ENCODE peak calls at places on chromosome 12, in seven cellular contexts. H is A549, S is adipocyte, C is SK-N-MC, M is AG04449, F is fibroblast of pulmonary artery, U is astrocyte of the spinal cord. J is an unnamed sample.
A peak's percentile ranks its signal among the peaks of the same experiment; 100 is the strongest.

GRCh38 chr12:4899361-4899760 is 10.3 kb upstream of the KCNA1 start:
- DNase-seq in H (no peak), S (no peak), C (no peak), M (no peak), F (no peak), U (no peak), J (no peak)

GRCh38 chr12:121823727-121824115 is 19.9 kb downstream of the SETD1B start:
- DNase-seq in H (no peak), S (no peak), C (no peak), M (no peak), F (no peak), U (no peak), J (no peak)

GRCh38 chr12:131108171-131108955 is 154.7 kb downstream of the ADGRD1 start:
- DNase-seq in H (peak; percentile 24), S (no peak), C (no peak), M (no peak), F (no peak), U (no peak), J (no peak)

GRCh38 chr12:46370792-46371717 is 1.5 kb downstream of the SLC38A2 start:
- DNase-seq in H (peak; percentile 88), S (peak; percentile 93), C (no peak), M (no peak), F (peak; percentile 88), U (peak; percentile 90), J (no peak)

GRCh38 chr12:47885012-47885501 is 19.7 kb downstream of the VDR start:
- DNase-seq in H (no peak), S (no peak), C (no peak), M (no peak), F (no peak), U (no peak), J (no peak)

GRCh38 chr12:65614259-65614658 is 210.0 kb upstream of the HMGA2 start:
- DNase-seq in H (no peak), S (no peak), C (no peak), M (no peak), F (no peak), U (no peak), J (no peak)

GRCh38 chr12:96948782-96949181 is 41.7 kb downstream of the NEDD1 start:
- DNase-seq in H (no peak), S (no peak), C (no peak), M (no peak), F (no peak), U (no peak), J (no peak)

GRCh38 chr12:127628655-127629054 is 638.3 kb upstream of the TMEM132C start:
- DNase-seq in H (no peak), S (peak; percentile 40), C (no peak), M (peak; percentile 82), F (no peak), U (peak; percentile 77), J (no peak)

GRCh38 chr12:23083267-23083666 is 458.3 kb downstream of the ETNK1 start:
- DNase-seq in H (peak; percentile 2), S (no peak), C (no peak), M (no peak), F (peak; percentile 46), U (peak; percentile 86), J (no peak)

GRCh38 chr12:118188690-118189371 is 52.9 kb downstream of the PEBP1 start:
- DNase-seq in H (no peak), S (peak; percentile 23), C (no peak), M (no peak), F (peak; percentile 73), U (peak; percentile 69), J (no peak)

GRCh38 chr12:114213055-114213561 is 192.8 kb downstream of the TBX5 start:
- DNase-seq in H (peak; percentile 17), S (no peak), C (no peak), M (no peak), F (no peak), U (no peak), J (no peak)

GRCh38 chr12:105083551-105084105 is 630 bp downstream of the ALDH1L2 start:
- DNase-seq in H (peak; percentile 58), S (peak; percentile 93), C (no peak), M (no peak), F (peak; percentile 77), U (peak; percentile 70), J (no peak)

GRCh38 chr12:101782544-101782855 is 43.2 kb upstream of the SYCP3 start:
- DNase-seq in H (no peak), S (no peak), C (no peak), M (peak; percentile 12), F (peak; percentile 24), U (peak; percentile 53), J (no peak)

GRCh38 chr12:107130830-107131760 is 37.7 kb upstream of the CRY1 start:
- DNase-seq in H (no peak), S (no peak), C (no peak), M (no peak), F (no peak), U (no peak), J (no peak)

GRCh38 chr12:62260733-62261683 is 804 bp downstream of the USP15 start:
- DNase-seq in H (peak; percentile 37), S (peak; percentile 73), C (no peak), M (no peak), F (peak; percentile 47), U (peak; percentile 45), J (no peak)

GRCh38 chr12:52004042-52004648 is 2.6 kb upstream of the TAMALIN start:
- DNase-seq in H (peak; percentile 69), S (peak; percentile 79), C (no peak), M (no peak), F (peak; percentile 68), U (peak; percentile 44), J (no peak)

GRCh38 chr12:12721251-12721689 is 4.1 kb downstream of the CDKN1B start:
- DNase-seq in H (peak; percentile 69), S (no peak), C (no peak), M (no peak), F (no peak), U (no peak), J (no peak)
- H3K4me3 ChIP-seq in H (peak overlapping the region; percentile 87), S (peak overlapping the region; percentile 99), C (peak overlapping the region; percentile 97), M (peak overlapping the region; percentile 39), F (peak overlapping the region; percentile 72), U (no peak overlapping the region), J (no peak overlapping the region)

DNA sequence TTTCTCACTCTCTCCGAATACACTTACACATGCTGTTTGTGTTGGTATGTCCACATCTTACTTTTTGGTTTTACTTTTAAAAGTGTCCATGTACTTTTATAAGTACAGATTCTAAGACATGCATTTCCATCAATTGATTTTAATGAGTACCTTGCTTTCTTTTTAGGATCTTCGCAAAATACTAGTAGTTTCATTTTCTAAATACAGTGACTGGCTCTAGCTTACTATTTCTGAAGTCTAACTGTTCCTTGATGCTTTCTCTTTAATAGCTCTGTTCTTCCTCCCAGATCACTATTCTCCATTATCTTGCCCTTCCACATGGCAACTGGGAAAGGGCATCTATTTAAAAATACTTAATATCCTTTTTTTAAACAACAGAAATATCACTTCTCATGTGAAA is 164.1 kb downstream of the KITLG start:
- DNase-seq in H (no peak), S (no peak), C (no peak), M (no peak), F (no peak), U (no peak), J (no peak)
- H3K4me3 ChIP-seq in H (no peak overlapping the region), S (peak overlapping the region; percentile 79), C (no peak overlapping the region), M (no peak overlapping the region), F (no peak overlapping the region), U (no peak overlapping the region), J (no peak overlapping the region)

DNA sequence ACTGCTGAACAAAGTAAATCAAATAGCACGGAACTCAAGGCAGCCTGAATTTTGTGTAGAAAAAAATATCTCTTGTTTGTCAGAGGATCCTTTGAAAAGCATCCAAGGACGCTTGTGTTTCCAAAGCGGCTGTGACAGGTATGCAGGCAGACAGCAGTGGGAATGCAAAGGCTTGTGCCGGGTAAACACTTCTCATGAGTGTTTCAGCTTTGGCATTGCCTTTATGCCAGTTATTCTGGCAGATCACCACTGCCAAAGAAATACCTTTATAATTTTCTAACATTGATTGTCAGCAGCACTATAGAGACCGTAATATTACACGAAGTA is 128.5 kb downstream of the NDUFA12 start:
- DNase-seq in H (no peak), S (no peak), C (no peak), M (no peak), F (no peak), U (no peak), J (no peak)
- H3K4me3 ChIP-seq in H (peak overlapping the region; percentile 63), S (no peak overlapping the region), C (no peak overlapping the region), M (no peak overlapping the region), F (no peak overlapping the region), U (no peak overlapping the region), J (no peak overlapping the region)

DNA sequence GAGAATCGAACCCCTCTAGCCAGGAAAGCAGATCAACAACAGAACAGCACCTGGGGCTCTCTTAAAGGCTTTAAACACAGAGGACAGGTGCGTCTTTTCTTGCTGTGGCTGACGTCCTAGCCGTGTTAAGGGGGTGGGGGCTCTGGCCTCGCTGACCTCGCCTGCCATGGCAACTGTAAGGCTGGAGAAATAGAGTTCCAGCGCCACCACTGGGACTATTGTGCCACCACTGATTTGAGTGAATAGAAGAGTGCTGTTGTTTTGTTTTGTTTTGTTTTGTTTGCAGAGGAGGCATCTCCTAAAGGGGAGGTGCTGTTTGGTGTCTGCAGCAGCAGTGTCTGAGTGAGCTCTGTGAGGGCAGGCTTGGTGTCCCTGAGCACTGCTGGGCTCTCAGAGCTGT is 34.2 kb upstream of the PRMT8 start:
- DNase-seq in H (peak; percentile 15), S (no peak), C (no peak), M (no peak), F (no peak), U (no peak), J (no peak)
- H3K4me3 ChIP-seq in H (no peak overlapping the region), S (no peak overlapping the region), C (no peak overlapping the region), M (no peak overlapping the region), F (no peak overlapping the region), U (no peak overlapping the region), J (no peak overlapping the region)

DNA sequence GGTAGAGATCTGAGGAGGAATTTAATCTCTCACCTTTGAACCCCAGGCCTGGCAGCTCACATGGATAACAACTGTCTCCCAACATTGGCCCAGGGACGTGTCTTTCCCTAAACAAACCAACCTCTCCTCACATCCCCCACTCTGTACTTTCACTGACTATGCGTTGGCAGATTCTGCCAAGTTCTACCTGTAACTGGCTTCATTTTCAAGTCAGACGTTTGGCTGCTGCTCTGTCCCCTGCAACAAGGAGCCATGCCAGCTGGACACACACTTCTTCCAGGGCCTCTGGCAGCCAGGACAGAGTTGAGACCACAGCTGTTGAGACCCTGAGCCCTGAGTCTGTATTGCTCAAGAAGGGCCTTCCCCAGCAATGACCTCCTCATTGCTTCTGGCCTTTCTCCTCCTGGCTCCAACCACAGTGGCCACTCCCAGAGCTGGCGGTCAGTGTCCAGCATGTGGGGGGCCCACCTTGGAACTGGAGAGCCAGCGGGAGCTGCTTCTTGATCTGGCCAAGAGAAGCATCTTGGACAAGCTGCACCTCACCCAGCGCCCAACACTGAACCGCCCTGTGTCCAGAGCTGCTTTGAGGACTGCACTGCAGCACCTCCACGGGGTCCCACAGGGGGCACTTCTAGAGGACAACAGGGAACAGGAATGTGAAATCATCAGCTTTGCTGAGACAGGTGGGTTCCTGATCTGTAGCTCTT is at the start of gene INHBC:
- DNase-seq in H (no peak), S (no peak), C (no peak), M (no peak), F (no peak), U (no peak), J (no peak)
- H3K4me3 ChIP-seq in H (no peak within 1 kb of the TSS), S (no peak within 1 kb of the TSS), C (no peak within 1 kb of the TSS), M (no peak within 1 kb of the TSS), F (no peak within 1 kb of the TSS), U (no peak within 1 kb of the TSS), J (no peak within 1 kb of the TSS)